ENCODE peak calls at places on chromosomes 12 and 14, in four cellular contexts. One of them, this sample, is unnamed.

GRCh38 chr12:104372048-104372720 is 68.6 kb downstream of the EID3 start:
- DNase-seq in H9: no peak
- DNase-seq in left lung: no peak
- DNase-seq in mesenchymal stem cell: no peak
- DNase-seq in this sample: no peak

GRCh38 chr12:121438207-121438606 is 38.3 kb downstream of the RNF34 start:
- DNase-seq in H9: no peak
- DNase-seq in left lung: no peak
- DNase-seq in mesenchymal stem cell: no peak
- DNase-seq in this sample: no peak

GRCh38 chr14:35687335-35687939 is 121.7 kb downstream of the RALGAPA1 start:
- DNase-seq in H9: no peak
- DNase-seq in left lung: no peak
- DNase-seq in mesenchymal stem cell: peak
- DNase-seq in this sample: no peak

GRCh38 chr12:105279460-105280056 is 43.6 kb upstream of the APPL2 start:
- DNase-seq in H9: peak
- DNase-seq in left lung: no peak
- DNase-seq in mesenchymal stem cell: no peak
- DNase-seq in this sample: peak

GRCh38 chr14:70663707-70664179 is 22.0 kb downstream of the TTC9 start:
- DNase-seq in H9: no peak
- DNase-seq in left lung: no peak
- DNase-seq in mesenchymal stem cell: peak
- DNase-seq in this sample: no peak

GRCh38 chr14:105471823-105472495 is 2.7 kb upstream of the CRIP2 start:
- DNase-seq in H9: no peak
- DNase-seq in left lung: no peak
- DNase-seq in mesenchymal stem cell: no peak
- DNase-seq in this sample: no peak

GRCh38 chr14:94407906-94408305 is 19.5 kb upstream of the SERPINA1 start:
- DNase-seq in H9: no peak
- DNase-seq in left lung: no peak
- DNase-seq in mesenchymal stem cell: no peak
- DNase-seq in this sample: no peak

GRCh38 chr14:64504897-64505771 is 564 bp downstream of the ZBTB1 start:
- DNase-seq in H9: peak
- DNase-seq in left lung: peak
- DNase-seq in mesenchymal stem cell: peak
- DNase-seq in this sample: peak

GRCh38 chr14:60648934-60649814 is at the start of gene SIX1:
- DNase-seq in H9: peak
- DNase-seq in left lung: peak
- DNase-seq in mesenchymal stem cell: peak
- DNase-seq in this sample: peak

GRCh38 chr12:101785671-101786070 is 45.1 kb downstream of the GNPTAB start:
- DNase-seq in H9: no peak
- DNase-seq in left lung: no peak
- DNase-seq in mesenchymal stem cell: no peak
- DNase-seq in this sample: no peak

GRCh38 chr14:37792124-37792523 is 196.7 kb downstream of the TTC6 start:
- DNase-seq in H9: no peak
- DNase-seq in left lung: no peak
- DNase-seq in mesenchymal stem cell: no peak
- DNase-seq in this sample: no peak

GRCh38 chr12:110174373-110174996 is 50.3 kb downstream of the IFT81 start:
- DNase-seq in H9: no peak
- DNase-seq in left lung: no peak
- DNase-seq in mesenchymal stem cell: no peak
- DNase-seq in this sample: no peak

GRCh38 chr14:22477569-22478194 is 111.3 kb downstream of the DAD1 start:
- DNase-seq in H9: no peak
- DNase-seq in left lung: no peak
- DNase-seq in mesenchymal stem cell: no peak
- DNase-seq in this sample: no peak

GRCh38 chr12:6560501-6561205 is 4.8 kb upstream of the IFFO1 start:
- DNase-seq in H9: no peak
- DNase-seq in left lung: no peak
- DNase-seq in mesenchymal stem cell: no peak
- DNase-seq in this sample: peak

GRCh38 chr14:93510030-93510429 is 79.3 kb downstream of the UNC79 start:
- DNase-seq in H9: no peak
- DNase-seq in left lung: no peak
- DNase-seq in mesenchymal stem cell: no peak
- DNase-seq in this sample: no peak

GRCh38 chr12:21797539-21797938 is 23.0 kb upstream of the KCNJ8 start:
- DNase-seq in H9: no peak
- DNase-seq in left lung: no peak
- DNase-seq in mesenchymal stem cell: no peak
- DNase-seq in this sample: no peak

GRCh38 chr12:98698603-98699463 is 53.7 kb downstream of the APAF1 start:
- DNase-seq in H9: no peak
- DNase-seq in left lung: no peak
- DNase-seq in mesenchymal stem cell: peak
- DNase-seq in this sample: peak

GRCh38 chr14:99586054-99586760 is 17.8 kb downstream of the CCDC85C start:
- DNase-seq in H9: no peak
- DNase-seq in left lung: no peak
- DNase-seq in mesenchymal stem cell: no peak
- DNase-seq in this sample: no peak

GRCh38 chr12:32549675-32550079 is 129.4 kb upstream of the DNM1L start:
- DNase-seq in H9: no peak
- DNase-seq in left lung: no peak
- DNase-seq in mesenchymal stem cell: peak
- DNase-seq in this sample: no peak

GRCh38 chr12:32544893-32545292 is 134.2 kb upstream of the DNM1L start:
- DNase-seq in H9: no peak
- DNase-seq in left lung: no peak
- DNase-seq in mesenchymal stem cell: no peak
- DNase-seq in this sample: no peak

GRCh38 chr12:32545413-32545970 is 133.6 kb upstream of the DNM1L start:
- DNase-seq in H9: no peak
- DNase-seq in left lung: no peak
- DNase-seq in mesenchymal stem cell: no peak
- DNase-seq in this sample: no peak

GRCh38 chr12:32548691-32549412 is 130.2 kb upstream of the DNM1L start:
- DNase-seq in H9: no peak
- DNase-seq in left lung: no peak
- DNase-seq in mesenchymal stem cell: peak
- DNase-seq in this sample: peak

DNA sequence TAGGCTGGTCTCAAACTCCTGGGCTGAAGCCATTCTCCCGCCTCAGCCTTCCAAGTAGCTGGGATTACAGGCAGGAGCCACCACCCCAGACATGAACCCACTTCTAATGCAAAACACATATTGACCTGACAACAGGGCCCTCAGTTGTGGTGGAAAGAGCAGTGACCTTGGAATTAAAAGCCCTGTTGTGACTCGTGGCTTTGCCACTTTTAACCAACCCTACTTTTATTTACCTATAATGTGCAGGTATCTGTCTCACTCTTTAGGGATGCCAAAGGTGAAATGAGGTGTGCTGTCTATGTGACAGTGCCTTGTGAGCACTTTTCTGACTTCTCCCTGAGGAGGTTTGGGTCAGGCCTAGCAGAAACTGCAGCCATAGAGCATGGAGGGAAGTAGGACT is 132.8 kb upstream of the DNM1L start:
- DNase-seq in H9: no peak
- DNase-seq in left lung: no peak
- DNase-seq in mesenchymal stem cell: no peak
- DNase-seq in this sample: no peak
- H3K27ac ChIP-seq in H9: no peak
- H3K27ac ChIP-seq in left lung: no peak
- H3K27ac ChIP-seq in mesenchymal stem cell: no peak
- H3K27ac ChIP-seq in this sample: no peak

DNA sequence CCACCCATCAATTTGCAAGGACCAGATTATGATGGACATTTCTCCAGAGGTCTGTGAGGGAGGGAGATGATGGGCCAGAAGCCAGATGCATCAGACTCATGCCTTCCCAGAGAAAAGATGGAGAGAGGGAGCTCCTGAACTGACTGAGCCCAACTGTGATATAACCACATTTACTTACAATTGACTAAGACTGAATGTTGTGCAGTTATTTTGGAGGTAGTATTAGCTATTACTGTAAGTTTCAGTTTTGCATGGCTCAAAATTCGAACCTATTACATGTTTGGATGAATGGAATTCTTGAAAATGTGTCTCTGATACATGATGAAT is 211.1 kb upstream of the SFSWAP start:
- DNase-seq in H9: no peak
- DNase-seq in left lung: no peak
- DNase-seq in mesenchymal stem cell: no peak
- DNase-seq in this sample: no peak
- H3K27ac ChIP-seq in H9: no peak
- H3K27ac ChIP-seq in left lung: no peak
- H3K27ac ChIP-seq in mesenchymal stem cell: no peak
- H3K27ac ChIP-seq in this sample: no peak

GRCh38 chr12:14289596-14289995 is 75.9 kb upstream of the ATF7IP start:
- DNase-seq in H9: no peak
- DNase-seq in left lung: no peak
- DNase-seq in mesenchymal stem cell: no peak
- DNase-seq in this sample: no peak

GRCh38 chr12:14290951-14291350 is 74.5 kb upstream of the ATF7IP start:
- DNase-seq in H9: no peak
- DNase-seq in left lung: no peak
- DNase-seq in mesenchymal stem cell: no peak
- DNase-seq in this sample: no peak
- H3K27ac ChIP-seq in H9: no peak
- H3K27ac ChIP-seq in left lung: no peak
- H3K27ac ChIP-seq in mesenchymal stem cell: no peak
- H3K27ac ChIP-seq in this sample: no peak

GRCh38 chr14:103514596-103515421 is 7.8 kb downstream of the CKB start:
- DNase-seq in H9: no peak
- DNase-seq in left lung: peak
- DNase-seq in mesenchymal stem cell: no peak
- DNase-seq in this sample: peak

GRCh38 chr14:103510311-103511021 is 12.2 kb downstream of the CKB start:
- DNase-seq in H9: no peak
- DNase-seq in left lung: no peak
- DNase-seq in mesenchymal stem cell: no peak
- DNase-seq in this sample: no peak

GRCh38 chr14:103509864-103510263 is 12.8 kb downstream of the CKB start:
- DNase-seq in H9: no peak
- DNase-seq in left lung: no peak
- DNase-seq in mesenchymal stem cell: no peak
- DNase-seq in this sample: peak

GRCh38 chr14:103511022-103511693 is 11.5 kb downstream of the CKB start:
- DNase-seq in H9: no peak
- DNase-seq in left lung: peak
- DNase-seq in mesenchymal stem cell: no peak
- DNase-seq in this sample: no peak

DNA sequence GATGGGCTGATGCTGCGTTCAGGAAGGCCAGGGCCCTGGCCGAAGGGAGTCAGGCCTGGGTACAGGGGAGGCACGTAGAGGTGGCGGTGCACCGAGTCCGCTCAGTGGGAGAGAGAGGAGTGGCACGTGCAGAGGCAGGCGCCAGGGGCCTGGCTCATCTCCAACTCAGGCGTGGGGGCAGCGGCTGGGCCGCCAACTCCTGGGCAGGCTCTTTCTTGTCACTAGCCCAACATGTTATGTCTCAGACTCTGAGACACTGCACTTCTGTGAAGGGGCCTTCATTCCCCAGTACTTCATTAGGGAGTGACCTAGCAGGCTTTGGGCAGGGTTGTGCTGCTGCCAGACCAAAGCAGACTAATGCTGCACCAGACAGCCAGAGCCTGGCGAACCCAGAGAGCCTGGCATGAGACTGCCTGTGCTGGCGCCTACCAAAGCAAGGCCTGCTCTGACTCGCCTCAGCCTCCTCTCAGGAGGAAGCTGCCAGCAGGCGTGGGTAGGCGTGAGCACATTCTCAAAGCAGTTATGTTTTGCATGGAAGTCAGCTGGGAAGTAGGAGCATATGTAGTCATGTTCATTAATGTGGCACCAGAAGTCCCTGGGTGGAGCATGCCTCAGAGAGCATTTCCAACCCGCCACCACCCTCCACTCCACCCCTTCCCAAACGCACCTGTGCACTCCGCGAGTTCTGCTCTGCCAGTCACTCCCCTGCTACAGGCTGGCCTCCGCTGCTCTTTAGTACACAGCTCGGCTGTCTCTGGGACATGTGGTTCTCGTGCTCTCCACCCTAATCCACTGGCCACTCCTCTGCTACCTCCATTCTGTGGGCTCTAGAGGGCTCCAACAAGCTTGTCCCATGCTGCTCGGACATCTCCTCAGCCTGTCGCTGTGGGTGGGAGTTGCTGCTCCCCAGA is 9.7 kb downstream of the CKB start:
- DNase-seq in H9: no peak
- DNase-seq in left lung: peak
- DNase-seq in mesenchymal stem cell: no peak
- DNase-seq in this sample: peak
- H3K27ac ChIP-seq in H9: no peak
- H3K27ac ChIP-seq in left lung: peak
- H3K27ac ChIP-seq in mesenchymal stem cell: no peak
- H3K27ac ChIP-seq in this sample: peak

DNA sequence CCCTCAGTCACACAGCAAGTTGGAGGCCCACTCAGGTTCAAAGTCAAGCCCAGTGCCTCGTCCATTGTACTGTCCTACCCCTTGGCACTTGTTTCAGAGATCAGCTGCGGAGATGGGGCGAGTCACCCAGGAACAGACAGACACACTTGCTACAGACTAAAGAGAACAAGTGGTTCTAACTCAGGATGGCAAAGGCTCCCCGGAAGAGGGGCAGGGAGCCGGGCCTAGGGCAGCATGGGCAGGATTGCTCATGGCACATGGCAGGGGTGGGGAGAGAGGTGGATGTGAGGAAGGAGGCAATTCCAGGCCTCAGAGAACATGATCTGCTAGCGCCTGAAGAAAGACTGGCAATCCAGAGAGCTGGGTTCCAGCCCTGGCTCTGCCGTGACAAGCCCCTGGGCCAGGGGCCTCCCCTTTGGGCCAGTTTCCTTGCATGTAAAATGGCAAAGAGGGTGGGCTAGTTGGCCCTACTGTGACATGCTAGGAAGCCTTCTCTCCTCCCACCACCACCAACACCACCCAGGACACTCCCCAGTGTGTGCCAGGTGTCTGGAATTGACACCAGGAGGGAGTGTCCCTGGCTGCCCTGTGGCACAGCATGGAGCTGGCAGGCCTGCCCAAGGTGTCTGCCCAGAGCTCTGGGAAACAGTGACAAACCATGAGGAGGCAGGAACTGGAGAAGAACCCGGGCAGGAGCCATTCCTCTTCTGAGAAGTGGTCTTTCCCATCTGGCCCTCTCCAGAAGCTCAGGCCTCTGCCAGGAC is 24.0 kb upstream of the IRF2BPL start:
- DNase-seq in H9: no peak
- DNase-seq in left lung: no peak
- DNase-seq in mesenchymal stem cell: no peak
- DNase-seq in this sample: peak
- H3K27ac ChIP-seq in H9: no peak
- H3K27ac ChIP-seq in left lung: no peak
- H3K27ac ChIP-seq in mesenchymal stem cell: no peak
- H3K27ac ChIP-seq in this sample: peak

This sample was measured in aorta.